ENCODE peak calls at places on chromosomes 6 and 20, in eight cellular contexts. T, E, N, J, B, X, R and S are unnamed samples.

GRCh38 chr6:73768630-73769029 is 72.6 kb downstream of the CD109 start:
- DNase-seq in T (no peak), E (no peak), N (no peak), J (no peak), B (no peak), X (no peak), R (no peak), S (no peak)

GRCh38 chr6:48777411-48777810 is 666.4 kb upstream of the PTCHD4 start:
- DNase-seq in T (no peak), E (no peak), N (no peak), J (no peak), B (no peak), X (no peak), R (no peak), S (no peak)

GRCh38 chr20:58890454-58891075 is 38.0 kb downstream of the GNAS start:
- DNase-seq in T (no peak), E (peak; percentile 84), N (peak; percentile 88), J (peak; percentile 89), B (no peak), X (no peak), R (peak; percentile 56), S (peak; percentile 61)

GRCh38 chr6:68559716-68560115 is 75.4 kb upstream of the ADGRB3 start:
- DNase-seq in T (no peak), E (no peak), N (peak; percentile 34), J (no peak), B (no peak), X (no peak), R (no peak), S (no peak)

GRCh38 chr20:63945921-63946920 is 10.0 kb downstream of the UCKL1 start:
- DNase-seq in T (no peak), E (no peak), N (no peak), J (no peak), B (no peak), X (no peak), R (no peak), S (no peak)

GRCh38 chr6:36597775-36598174 is 3.6 kb downstream of the SRSF3 start:
- DNase-seq in T (no peak), E (no peak), N (no peak), J (peak; percentile 38), B (no peak), X (no peak), R (no peak), S (no peak)

GRCh38 chr20:59023616-59024015 is 4.4 kb downstream of the TUBB1 start:
- DNase-seq in T (no peak), E (no peak), N (no peak), J (no peak), B (no peak), X (no peak), R (no peak), S (no peak)

GRCh38 chr6:43052842-43053544 is 658 bp downstream of the CUL7 start:
- DNase-seq in T (no peak), E (peak; percentile 52), N (no peak), J (no peak), B (no peak), X (no peak), R (peak; percentile 12), S (no peak)